ENCODE peak calls at places on chromosome 1, in ten cellular contexts. M is psoas muscle; D is lung; N is D341Med; A is stimulated activated CD8-positive, alpha-beta memory T cell treated with anti-CD3 and anti-CD28 coated beads, Interleukin-15, amount 100 ng/mL, for 24 hours; E is SW480; L is posterior cingulate gyrus; G is EH; T is T-helper 2 cell; F is NCI-H510A treated with DMSO at 0.1 percent for 48 hours. H is an unnamed sample.

GRCh38 chr1:12078938-12079861 is 16.1 kb downstream of the TNFRSF8 start:
- DNase-seq in M (no peak), D (no peak), N (peak), A (no peak), E (peak), L (peak), G (peak), T (peak), F (no peak), H (no peak)

GRCh38 chr1:220528049-220528678 is at the start of gene MARK1:
- DNase-seq in M (peak), D (peak), N (peak), A (no peak), E (peak), L (peak), G (peak), T (no peak), F (peak), H (peak)

GRCh38 chr1:60068393-60069045 is 5.1 kb downstream of the C1orf87 start:
- DNase-seq in M (no peak), D (no peak), N (no peak), A (no peak), E (no peak), L (no peak), G (peak), T (no peak), F (no peak), H (no peak)

GRCh38 chr1:236750928-236751327 is 44.2 kb upstream of the MTR start:
- DNase-seq in M (no peak), D (no peak), N (no peak), A (no peak), E (no peak), L (no peak), G (no peak), T (no peak), F (no peak), H (no peak)

GRCh38 chr1:162476620-162477019 is 21.0 kb upstream of the UHMK1 start:
- DNase-seq in M (no peak), D (no peak), N (no peak), A (no peak), E (no peak), L (no peak), G (no peak), T (no peak), F (no peak), H (no peak)

GRCh38 chr1:226691257-226691656 is 47.8 kb downstream of the ITPKB start:
- DNase-seq in M (no peak), D (no peak), N (no peak), A (no peak), E (no peak), L (peak), G (no peak), T (peak), F (no peak), H (no peak)

GRCh38 chr1:94819584-94819944 is 593 bp upstream of the SLC44A3 start:
- DNase-seq in M (no peak), D (no peak), N (no peak), A (no peak), E (no peak), L (peak), G (no peak), T (no peak), F (no peak), H (no peak)

GRCh38 chr1:14972107-14972506 is 181.4 kb upstream of the TMEM51 start:
- DNase-seq in M (no peak), D (no peak), N (no peak), A (no peak), E (no peak), L (no peak), G (no peak), T (no peak), F (no peak), H (no peak)

GRCh38 chr1:156747737-156748669 is 3.5 kb downstream of the HDGF start:
- DNase-seq in M (no peak), D (no peak), N (no peak), A (no peak), E (no peak), L (no peak), G (peak), T (no peak), F (no peak), H (no peak)

GRCh38 chr1:76237201-76237600 is 162.7 kb downstream of the ST6GALNAC3 start:
- DNase-seq in M (no peak), D (no peak), N (no peak), A (no peak), E (no peak), L (no peak), G (no peak), T (no peak), F (no peak), H (no peak)

GRCh38 chr1:216410026-216410425 is 13.2 kb downstream of the USH2A start:
- DNase-seq in M (no peak), D (no peak), N (no peak), A (no peak), E (no peak), L (no peak), G (no peak), T (no peak), F (no peak), H (no peak)

GRCh38 chr1:224459051-224459450 is 24.5 kb upstream of the WDR26 start:
- DNase-seq in M (no peak), D (no peak), N (no peak), A (no peak), E (no peak), L (no peak), G (no peak), T (no peak), F (no peak), H (no peak)

GRCh38 chr1:226649780-226650179 is 89.3 kb downstream of the ITPKB start:
- DNase-seq in M (peak), D (no peak), N (peak), A (no peak), E (no peak), L (peak), G (peak), T (no peak), F (no peak), H (no peak)

GRCh38 chr1:212871976-212872375 is 13.9 kb downstream of the FLVCR1 start:
- DNase-seq in M (no peak), D (no peak), N (no peak), A (no peak), E (no peak), L (no peak), G (no peak), T (no peak), F (no peak), H (no peak)

GRCh38 chr1:209674957-209675566 is at the start of gene G0S2:
- DNase-seq in M (peak), D (peak), N (no peak), A (no peak), E (peak), L (peak), G (peak), T (no peak), F (peak), H (peak)

GRCh38 chr1:117809764-117810163 is 119.7 kb downstream of the GDAP2 start:
- DNase-seq in M (no peak), D (no peak), N (no peak), A (no peak), E (no peak), L (no peak), G (peak), T (no peak), F (no peak), H (no peak)

GRCh38 chr1:79005945-79006344 is 585 bp downstream of the ADGRL4 start:
- DNase-seq in M (no peak), D (no peak), N (no peak), A (no peak), E (no peak), L (no peak), G (peak), T (no peak), F (no peak), H (no peak)

GRCh38 chr1:156540955-156541354 is 31.4 kb downstream of the IQGAP3 start:
- DNase-seq in M (no peak), D (no peak), N (no peak), A (no peak), E (no peak), L (no peak), G (peak), T (no peak), F (no peak), H (no peak)

GRCh38 chr1:187203257-187203656 is 374.5 kb downstream of the PLA2G4A start:
- DNase-seq in M (no peak), D (no peak), N (no peak), A (no peak), E (no peak), L (no peak), G (peak), T (no peak), F (no peak), H (no peak)

GRCh38 chr1:164602480-164603093 is 43.6 kb downstream of the PBX1 start:
- DNase-seq in M (peak), D (peak), N (no peak), A (no peak), E (peak), L (peak), G (peak), T (no peak), F (peak), H (peak)

GRCh38 chr1:221849110-221849509 is 107.2 kb upstream of the DUSP10 start:
- DNase-seq in M (no peak), D (no peak), N (no peak), A (no peak), E (no peak), L (no peak), G (no peak), T (no peak), F (no peak), H (no peak)

GRCh38 chr1:35656148-35656862 is 15.0 kb upstream of the PSMB2 start:
- DNase-seq in M (no peak), D (no peak), N (no peak), A (no peak), E (no peak), L (no peak), G (peak), T (no peak), F (no peak), H (no peak)

GRCh38 chr1:31248276-31248675 is 8.6 kb upstream of the NKAIN1 start:
- DNase-seq in M (no peak), D (no peak), N (no peak), A (no peak), E (no peak), L (no peak), G (peak), T (no peak), F (no peak), H (no peak)

GRCh38 chr1:53964109-53964508 is 18.0 kb downstream of the LRRC42 start:
- DNase-seq in M (no peak), D (no peak), N (no peak), A (no peak), E (no peak), L (no peak), G (no peak), T (no peak), F (no peak), H (no peak)

GRCh38 chr1:22212400-22213233 is 69.7 kb upstream of the WNT4 start:
- DNase-seq in M (no peak), D (no peak), N (peak), A (no peak), E (no peak), L (peak), G (no peak), T (no peak), F (no peak), H (no peak)

GRCh38 chr1:200336901-200337391 is 72.9 kb downstream of the ZNF281 start:
- DNase-seq in M (no peak), D (no peak), N (no peak), A (no peak), E (peak), L (no peak), G (peak), T (no peak), F (no peak), H (no peak)

GRCh38 chr1:199121047-199121446 is 482.2 kb downstream of the PTPRC start:
- DNase-seq in M (no peak), D (no peak), N (no peak), A (no peak), E (no peak), L (no peak), G (no peak), T (no peak), F (no peak), H (no peak)

GRCh38 chr1:16148329-16149092 is 7.4 kb downstream of the EPHA2 start:
- DNase-seq in M (no peak), D (no peak), N (no peak), A (no peak), E (no peak), L (no peak), G (no peak), T (no peak), F (no peak), H (no peak)

GRCh38 chr1:38744452-38745350 is 114.9 kb downstream of the RRAGC start:
- DNase-seq in M (no peak), D (no peak), N (no peak), A (no peak), E (no peak), L (peak), G (no peak), T (no peak), F (no peak), H (no peak)

GRCh38 chr1:8351693-8352470 is 34.0 kb downstream of the SLC45A1 start:
- DNase-seq in M (no peak), D (no peak), N (peak), A (no peak), E (no peak), L (peak), G (peak), T (no peak), F (peak), H (peak)

GRCh38 chr1:225655509-225656258 is 2.8 kb upstream of the ENAH start:
- DNase-seq in M (peak), D (peak), N (no peak), A (no peak), E (peak), L (peak), G (peak), T (no peak), F (no peak), H (peak)

GRCh38 chr1:14598498-14599172 is at the start of gene KAZN:
- DNase-seq in M (peak), D (no peak), N (peak), A (no peak), E (no peak), L (peak), G (no peak), T (no peak), F (peak), H (no peak)

GRCh38 chr1:211375949-211376348 is 49.3 kb downstream of the TRAF5 start:
- DNase-seq in M (no peak), D (no peak), N (no peak), A (no peak), E (no peak), L (no peak), G (no peak), T (no peak), F (no peak), H (no peak)

GRCh38 chr1:15738416-15739113 is 2.5 kb downstream of the SLC25A34 start:
- DNase-seq in M (no peak), D (no peak), N (no peak), A (no peak), E (no peak), L (no peak), G (no peak), T (no peak), F (no peak), H (no peak)

GRCh38 chr1:221227460-221227859 is 348.2 kb downstream of the HLX start:
- DNase-seq in M (no peak), D (no peak), N (no peak), A (no peak), E (no peak), L (no peak), G (no peak), T (no peak), F (no peak), H (no peak)

GRCh38 chr1:35585281-35585680 is 12.2 kb downstream of the TFAP2E start:
- DNase-seq in M (no peak), D (no peak), N (no peak), A (no peak), E (no peak), L (no peak), G (no peak), T (no peak), F (no peak), H (no peak)

GRCh38 chr1:190022709-190023108 is 455.0 kb downstream of the BRINP3 start:
- DNase-seq in M (no peak), D (no peak), N (no peak), A (no peak), E (peak), L (no peak), G (no peak), T (no peak), F (no peak), H (no peak)

GRCh38 chr1:23403038-23403336 is 21.6 kb downstream of the TCEA3 start:
- DNase-seq in M (no peak), D (no peak), N (no peak), A (no peak), E (peak), L (peak), G (peak), T (no peak), F (no peak), H (no peak)

GRCh38 chr1:61322769-61323168 is 240.4 kb downstream of the NFIA start:
- DNase-seq in M (no peak), D (no peak), N (no peak), A (no peak), E (no peak), L (no peak), G (no peak), T (no peak), F (peak), H (no peak)

GRCh38 chr1:83998599-83999315 is at the start of gene TTLL7:
- DNase-seq in M (peak), D (peak), N (peak), A (peak), E (peak), L (peak), G (peak), T (peak), F (peak), H (peak)

H was measured in heart right ventricle.